ENCODE peak calls at places on chromosome 16, in seven cellular contexts. F is Calu3, N is Caco-2, W is GM23338, C is progenitor cell of endocrine pancreas, T is tibial artery, H is IMR-90. E is an unnamed sample.

GRCh38 chr16:1276580-1276878 is 20.7 kb downstream of the TPSD1 start:
- DNase-seq in T (no peak), W (no peak), F (no peak), N (no peak), H (no peak), C (no peak), E (no peak)

GRCh38 chr16:88747588-88748301 is 37.3 kb downstream of the PIEZO1 start:
- DNase-seq in H (no peak), T (no peak), N (peak; percentile 85), C (no peak), F (peak; percentile 90), W (peak; percentile 83), E (no peak)

GRCh38 chr16:7391694-7392093 is 59.0 kb downstream of the RBFOX1 start:
- DNase-seq in H (no peak), W (no peak), N (no peak), C (no peak), F (no peak), T (no peak), E (no peak)

GRCh38 chr16:23955088-23955487 is 119.3 kb downstream of the PRKCB start:
- DNase-seq in F (no peak), C (no peak), N (no peak), T (no peak), W (no peak), H (no peak), E (no peak)

GRCh38 chr16:49961087-49961486 is 63.9 kb upstream of the CNEP1R1 start:
- DNase-seq in W (no peak), N (no peak), T (no peak), C (no peak), F (no peak), H (peak; percentile 3), E (no peak)

GRCh38 chr16:26777821-26778220 is 288.9 kb upstream of the C16orf82 start:
- DNase-seq in N (no peak), H (no peak), W (no peak), C (no peak), F (no peak), T (no peak), E (no peak)

GRCh38 chr16:86508947-86509758 is 1.2 kb upstream of the FOXF1 start:
- DNase-seq in C (no peak), F (peak; percentile 49), W (peak; percentile 63), T (no peak), H (peak; percentile 89), N (peak; percentile 54), E (no peak)

GRCh38 chr16:30875881-30876791 is 17.7 kb downstream of the BCL7C start:
- DNase-seq in W (peak; percentile 33), H (peak; percentile 26), F (no peak), C (no peak), N (no peak), T (no peak), E (no peak)

GRCh38 chr16:11621920-11622651 is 35.4 kb upstream of the LITAF start:
- DNase-seq in T (no peak), H (no peak), C (no peak), N (no peak), F (no peak), W (no peak), E (no peak)

GRCh38 chr16:52103791-52104190 is 443.2 kb downstream of the TOX3 start:
- DNase-seq in H (no peak), F (no peak), N (no peak), W (no peak), C (no peak), T (no peak), E (no peak)

GRCh38 chr16:57540387-57540786 is 2.1 kb upstream of the ADGRG5 start:
- DNase-seq in H (no peak), T (no peak), W (no peak), F (no peak), C (no peak), N (no peak), E (no peak)

GRCh38 chr16:25063102-25063501 is 47.9 kb upstream of the ARHGAP17 start:
- DNase-seq in N (no peak), F (no peak), W (no peak), C (no peak), H (no peak), T (no peak), E (no peak)

GRCh38 chr16:85888405-85889331 is 10.3 kb upstream of the IRF8 start:
- DNase-seq in H (peak; percentile 65), T (no peak), C (no peak), N (no peak), F (no peak), W (no peak), E (no peak)

GRCh38 chr16:9091867-9092281 is 430 bp downstream of the HAPSTR1 start:
- DNase-seq in W (no peak), T (peak; percentile 41), H (no peak), C (peak; percentile 18), F (peak; percentile 45), N (peak; percentile 39), E (no peak)

GRCh38 chr16:73025111-73025505 is 22.8 kb downstream of the ZFHX3 start:
- DNase-seq in N (no peak), W (no peak), C (no peak), F (no peak), T (no peak), H (no peak), E (no peak)

GRCh38 chr16:89133457-89134127 is 38.0 kb upstream of the CDH15 start:
- DNase-seq in N (no peak), T (no peak), F (no peak), W (no peak), H (no peak), C (no peak), E (no peak)

GRCh38 chr16:80784951-80785350 is 19.4 kb downstream of the CDYL2 start:
- DNase-seq in W (no peak), T (no peak), N (no peak), F (no peak), H (no peak), C (no peak), E (no peak)

GRCh38 chr16:66845791-66846221 is 1.6 kb downstream of the CA7 start:
- DNase-seq in N (no peak), W (no peak), T (no peak), H (no peak), F (no peak), C (no peak), E (no peak)

GRCh38 chr16:81500833-81501521 is 56.4 kb downstream of the CMIP start:
- DNase-seq in N (no peak), F (no peak), C (no peak), T (no peak), W (no peak), H (peak; percentile 81), E (no peak)

GRCh38 chr16:37511-37910 is 15.9 kb downstream of the POLR3K start:
- DNase-seq in N (no peak), F (no peak), W (peak; percentile 0), H (no peak), T (no peak), C (no peak), E (no peak)

GRCh38 chr16:82231021-82231787 is 61.2 kb upstream of the MPHOSPH6 start:
- DNase-seq in N (no peak), H (no peak), F (no peak), T (no peak), C (no peak), W (no peak), E (no peak)

GRCh38 chr16:57527610-57528360 is 8.6 kb downstream of the CCDC102A start:
- DNase-seq in H (no peak), W (no peak), N (no peak), T (no peak), F (no peak), C (no peak), E (no peak)

GRCh38 chr16:23107878-23108277 is 41.4 kb downstream of the USP31 start:
- DNase-seq in N (no peak), F (no peak), C (no peak), T (no peak), W (no peak), H (no peak), E (no peak)

GRCh38 chr16:48386559-48387312 is 1.5 kb upstream of the SIAH1 start:
- DNase-seq in W (no peak), F (no peak), H (no peak), N (no peak), C (no peak), T (peak; percentile 63), E (peak; percentile 87)

GRCh38 chr16:73464834-73465233 is 416.9 kb upstream of the ZFHX3 start:
- DNase-seq in H (no peak), W (no peak), F (no peak), C (no peak), T (no peak), N (no peak), E (no peak)

GRCh38 chr16:4414187-4414909 is 2.0 kb downstream of the CORO7 start:
- DNase-seq in N (no peak), W (no peak), T (no peak), C (no peak), H (no peak), F (no peak), E (no peak)

GRCh38 chr16:21501869-21502667 is 97.3 kb upstream of the METTL9 start:
- DNase-seq in N (peak; percentile 97), T (peak; percentile 89), C (peak; percentile 94), W (peak; percentile 97), H (peak; percentile 97), F (peak; percentile 96), E (peak; percentile 95)